ENCODE peak calls at places on chromosomes 6 and 20, in four cellular contexts. One of them, this sample, is unnamed.

GRCh38 chr20:59322101-59322500 is 21.7 kb downstream of the EDN3 start:
- DNase-seq in T-helper 1 cell: no peak
- DNase-seq in NCI-H1092 treated with DMSO at 0.1 percent for 48 hours: no peak
- DNase-seq in WTC11: no peak
- DNase-seq in this sample: no peak

GRCh38 chr6:107542170-107542569 is 52.3 kb downstream of the SOBP start:
- DNase-seq in T-helper 1 cell: no peak
- DNase-seq in NCI-H1092 treated with DMSO at 0.1 percent for 48 hours: no peak
- DNase-seq in WTC11: no peak
- DNase-seq in this sample: no peak

GRCh38 chr6:107784669-107785068 is 39.4 kb downstream of the SCML4 start:
- DNase-seq in T-helper 1 cell: no peak
- DNase-seq in NCI-H1092 treated with DMSO at 0.1 percent for 48 hours: no peak
- DNase-seq in WTC11: no peak
- DNase-seq in this sample: no peak

GRCh38 chr6:111928139-111928538 is 54.9 kb upstream of the FYN start:
- DNase-seq in T-helper 1 cell: no peak
- DNase-seq in NCI-H1092 treated with DMSO at 0.1 percent for 48 hours: no peak
- DNase-seq in WTC11: no peak
- DNase-seq in this sample: no peak

GRCh38 chr6:71287038-71287437 is 1.6 kb upstream of the OGFRL1 start:
- DNase-seq in T-helper 1 cell: no peak
- DNase-seq in NCI-H1092 treated with DMSO at 0.1 percent for 48 hours: no peak
- DNase-seq in WTC11: no peak
- DNase-seq in this sample: no peak

GRCh38 chr6:97445406-97445805 is 162.4 kb upstream of the MMS22L start:
- DNase-seq in T-helper 1 cell: no peak
- DNase-seq in NCI-H1092 treated with DMSO at 0.1 percent for 48 hours: no peak
- DNase-seq in WTC11: no peak
- DNase-seq in this sample: no peak

GRCh38 chr20:17859616-17860232 is 108.9 kb downstream of the SNX5 start:
- DNase-seq in T-helper 1 cell: no peak
- DNase-seq in NCI-H1092 treated with DMSO at 0.1 percent for 48 hours: peak; percentile 71
- DNase-seq in WTC11: peak; percentile 40
- DNase-seq in this sample: no peak

GRCh38 chr6:159108438-159108985 is 60.7 kb upstream of the FNDC1 start:
- DNase-seq in T-helper 1 cell: no peak
- DNase-seq in NCI-H1092 treated with DMSO at 0.1 percent for 48 hours: no peak
- DNase-seq in WTC11: no peak
- DNase-seq in this sample: no peak

GRCh38 chr6:85452441-85452881 is 2.6 kb downstream of the NT5E start:
- DNase-seq in T-helper 1 cell: no peak
- DNase-seq in NCI-H1092 treated with DMSO at 0.1 percent for 48 hours: no peak
- DNase-seq in WTC11: no peak
- DNase-seq in this sample: no peak

GRCh38 chr6:129498950-129499870 is 210.8 kb downstream of the ARHGAP18 start:
- DNase-seq in T-helper 1 cell: no peak
- DNase-seq in NCI-H1092 treated with DMSO at 0.1 percent for 48 hours: peak; percentile 23
- DNase-seq in WTC11: no peak
- DNase-seq in this sample: no peak

GRCh38 chr20:11459090-11459877 is 458.4 kb upstream of the BTBD3 start:
- DNase-seq in T-helper 1 cell: no peak
- DNase-seq in NCI-H1092 treated with DMSO at 0.1 percent for 48 hours: no peak
- DNase-seq in WTC11: no peak
- DNase-seq in this sample: no peak

GRCh38 chr6:97437087-97437486 is 154.1 kb upstream of the MMS22L start:
- DNase-seq in T-helper 1 cell: no peak
- DNase-seq in NCI-H1092 treated with DMSO at 0.1 percent for 48 hours: peak; percentile 7
- DNase-seq in WTC11: no peak
- DNase-seq in this sample: no peak

GRCh38 chr6:45081634-45082033 is 246.5 kb upstream of the RUNX2 start:
- DNase-seq in T-helper 1 cell: no peak
- DNase-seq in NCI-H1092 treated with DMSO at 0.1 percent for 48 hours: no peak
- DNase-seq in WTC11: no peak
- DNase-seq in this sample: no peak

GRCh38 chr6:7636151-7636550 is 46.2 kb downstream of the SNRNP48 start:
- DNase-seq in T-helper 1 cell: no peak
- DNase-seq in NCI-H1092 treated with DMSO at 0.1 percent for 48 hours: no peak
- DNase-seq in WTC11: no peak
- DNase-seq in this sample: no peak

GRCh38 chr20:7883309-7883708 is 56.9 kb downstream of the HAO1 start:
- DNase-seq in T-helper 1 cell: no peak
- DNase-seq in NCI-H1092 treated with DMSO at 0.1 percent for 48 hours: peak; percentile 11
- DNase-seq in WTC11: no peak
- DNase-seq in this sample: no peak

GRCh38 chr6:39143238-39143930 is 28.4 kb upstream of the SAYSD1 start:
- DNase-seq in T-helper 1 cell: no peak
- DNase-seq in NCI-H1092 treated with DMSO at 0.1 percent for 48 hours: no peak
- DNase-seq in WTC11: no peak
- DNase-seq in this sample: no peak

GRCh38 chr6:161660666-161661571 is 387.1 kb upstream of the AGPAT4 start:
- DNase-seq in T-helper 1 cell: no peak
- DNase-seq in NCI-H1092 treated with DMSO at 0.1 percent for 48 hours: no peak
- DNase-seq in WTC11: no peak
- DNase-seq in this sample: no peak

GRCh38 chr6:28648035-28648877 is 122.6 kb downstream of the GPX5 start:
- DNase-seq in T-helper 1 cell: no peak
- DNase-seq in NCI-H1092 treated with DMSO at 0.1 percent for 48 hours: peak; percentile 73
- DNase-seq in WTC11: peak; percentile 75
- DNase-seq in this sample: no peak

GRCh38 chr6:36353411-36353915 is 16.8 kb upstream of the BNIP5 start:
- DNase-seq in T-helper 1 cell: no peak
- DNase-seq in NCI-H1092 treated with DMSO at 0.1 percent for 48 hours: no peak
- DNase-seq in WTC11: no peak
- DNase-seq in this sample: no peak

GRCh38 chr6:109706513-109706912 is 15.4 kb downstream of the FIG4 start:
- DNase-seq in T-helper 1 cell: no peak
- DNase-seq in NCI-H1092 treated with DMSO at 0.1 percent for 48 hours: no peak
- DNase-seq in WTC11: no peak
- DNase-seq in this sample: no peak

GRCh38 chr6:82410151-82410621 is 46.6 kb downstream of the TPBG start:
- DNase-seq in T-helper 1 cell: no peak
- DNase-seq in NCI-H1092 treated with DMSO at 0.1 percent for 48 hours: no peak
- DNase-seq in WTC11: no peak
- DNase-seq in this sample: no peak

GRCh38 chr6:125732398-125732797 is 17.0 kb upstream of the HEY2 start:
- DNase-seq in T-helper 1 cell: no peak
- DNase-seq in NCI-H1092 treated with DMSO at 0.1 percent for 48 hours: no peak
- DNase-seq in WTC11: no peak
- DNase-seq in this sample: no peak

GRCh38 chr6:161257778-161258457 is 15.9 kb downstream of the AGPAT4 start:
- DNase-seq in T-helper 1 cell: no peak
- DNase-seq in NCI-H1092 treated with DMSO at 0.1 percent for 48 hours: no peak
- DNase-seq in WTC11: no peak
- DNase-seq in this sample: no peak

GRCh38 chr6:26594730-26595632 is 1.8 kb upstream of the ABT1 start:
- DNase-seq in T-helper 1 cell: no peak
- DNase-seq in NCI-H1092 treated with DMSO at 0.1 percent for 48 hours: no peak
- DNase-seq in WTC11: peak; percentile 66
- DNase-seq in this sample: no peak

GRCh38 chr6:43445576-43445975 is 9.8 kb downstream of the DLK2 start:
- DNase-seq in T-helper 1 cell: no peak
- DNase-seq in NCI-H1092 treated with DMSO at 0.1 percent for 48 hours: no peak
- DNase-seq in WTC11: no peak
- DNase-seq in this sample: no peak

GRCh38 chr6:5981274-5982026 is 25.3 kb downstream of the NRN1 start:
- DNase-seq in T-helper 1 cell: no peak
- DNase-seq in NCI-H1092 treated with DMSO at 0.1 percent for 48 hours: no peak
- DNase-seq in WTC11: no peak
- DNase-seq in this sample: no peak

GRCh38 chr20:32524871-32525501 is 60.1 kb downstream of the NOL4L start:
- DNase-seq in T-helper 1 cell: no peak
- DNase-seq in NCI-H1092 treated with DMSO at 0.1 percent for 48 hours: peak; percentile 80
- DNase-seq in WTC11: no peak
- DNase-seq in this sample: no peak

GRCh38 chr6:28215425-28215824 is 9.7 kb upstream of the ZSCAN9 start:
- DNase-seq in T-helper 1 cell: no peak
- DNase-seq in NCI-H1092 treated with DMSO at 0.1 percent for 48 hours: no peak
- DNase-seq in WTC11: no peak
- DNase-seq in this sample: no peak

GRCh38 chr20:15555913-15556312 is 1017.3 kb downstream of the KIF16B start:
- DNase-seq in T-helper 1 cell: no peak
- DNase-seq in NCI-H1092 treated with DMSO at 0.1 percent for 48 hours: no peak
- DNase-seq in WTC11: no peak
- DNase-seq in this sample: no peak

GRCh38 chr6:11414564-11414963 is 123.0 kb upstream of the TMEM170B start:
- DNase-seq in T-helper 1 cell: no peak
- DNase-seq in NCI-H1092 treated with DMSO at 0.1 percent for 48 hours: no peak
- DNase-seq in WTC11: no peak
- DNase-seq in this sample: peak; percentile 24

GRCh38 chr20:50728981-50729874 is 2.2 kb upstream of the PARD6B start:
- DNase-seq in T-helper 1 cell: no peak
- DNase-seq in NCI-H1092 treated with DMSO at 0.1 percent for 48 hours: no peak
- DNase-seq in WTC11: no peak
- DNase-seq in this sample: no peak

GRCh38 chr6:112595201-112595600 is 248.1 kb downstream of the RFPL4B start:
- DNase-seq in T-helper 1 cell: no peak
- DNase-seq in NCI-H1092 treated with DMSO at 0.1 percent for 48 hours: no peak
- DNase-seq in WTC11: no peak
- DNase-seq in this sample: no peak

GRCh38 chr6:34544776-34545471 is 11.2 kb downstream of the SPDEF start:
- DNase-seq in T-helper 1 cell: no peak
- DNase-seq in NCI-H1092 treated with DMSO at 0.1 percent for 48 hours: peak; percentile 33
- DNase-seq in WTC11: no peak
- DNase-seq in this sample: no peak

GRCh38 chr6:43292763-43293318 is 5.2 kb upstream of the SLC22A7 start:
- DNase-seq in T-helper 1 cell: no peak
- DNase-seq in NCI-H1092 treated with DMSO at 0.1 percent for 48 hours: no peak
- DNase-seq in WTC11: no peak
- DNase-seq in this sample: no peak

GRCh38 chr20:10432079-10432478 is 1.9 kb downstream of the MKKS start:
- DNase-seq in T-helper 1 cell: no peak
- DNase-seq in NCI-H1092 treated with DMSO at 0.1 percent for 48 hours: no peak
- DNase-seq in WTC11: no peak
- DNase-seq in this sample: no peak

GRCh38 chr6:17281497-17282481 is 628 bp downstream of the RBM24 start:
- DNase-seq in T-helper 1 cell: no peak
- DNase-seq in NCI-H1092 treated with DMSO at 0.1 percent for 48 hours: peak; percentile 7
- DNase-seq in WTC11: peak; percentile 28
- DNase-seq in this sample: no peak

GRCh38 chr6:26033942-26034354 is 53.3 kb upstream of the HFE start:
- DNase-seq in T-helper 1 cell: no peak
- DNase-seq in NCI-H1092 treated with DMSO at 0.1 percent for 48 hours: no peak
- DNase-seq in WTC11: no peak
- DNase-seq in this sample: no peak

GRCh38 chr6:79984261-79984660 is 20.2 kb upstream of the TTK start:
- DNase-seq in T-helper 1 cell: no peak
- DNase-seq in NCI-H1092 treated with DMSO at 0.1 percent for 48 hours: no peak
- DNase-seq in WTC11: no peak
- DNase-seq in this sample: peak; percentile 22